ENCODE peak calls at places on chromosomes 13 and 19, in ten cellular contexts. R is breast epithelium, T is renal cortical epithelial cell, C is endothelial cell of umbilical vein, H is NCI-H2081 treated with DMSO at 0.1 percent for 48 hours, D is T-helper 2 cell, V is HS-27A, F is thoracic aorta, M is mucosa of gallbladder, N is tibial nerve. X is an unnamed sample.

GRCh38 chr13:109700176-109700575 is 86.2 kb downstream of the IRS2 start:
- DNase-seq in H (peak; percentile 62), N (peak; percentile 29), C (peak; percentile 71), R (no peak), T (peak; percentile 76), F (no peak), D (no peak), V (peak; percentile 11), M (peak; percentile 88), X (peak; percentile 97)

GRCh38 chr19:982567-983170 is 1.5 kb upstream of the WDR18 start:
- DNase-seq in C (peak; percentile 53), T (no peak), R (peak; percentile 63), H (no peak), D (peak; percentile 63), M (peak; percentile 60), V (no peak), N (no peak), F (no peak), X (peak; percentile 70)

GRCh38 chr13:112635323-112635722 is 47.4 kb upstream of the TUBGCP3 start:
- DNase-seq in M (no peak), H (no peak), C (no peak), F (no peak), T (no peak), V (no peak), N (no peak), D (no peak), R (peak; percentile 6), X (no peak)

GRCh38 chr13:112346899-112347229 is 29.3 kb upstream of the SPACA7 start:
- DNase-seq in T (no peak), R (no peak), C (no peak), M (no peak), F (no peak), V (no peak), H (no peak), N (no peak), D (no peak), X (peak; percentile 65)

GRCh38 chr13:39942901-39943273 is 287.4 kb downstream of the COG6 start:
- DNase-seq in R (peak; percentile 56), F (no peak), D (peak; percentile 29), V (peak; percentile 65), M (peak; percentile 65), C (peak; percentile 71), N (peak; percentile 43), H (no peak), T (peak; percentile 64), X (peak; percentile 90)

GRCh38 chr19:32767951-32768679 is 48.5 kb downstream of the TDRD12 start:
- DNase-seq in V (no peak), D (no peak), N (no peak), H (no peak), C (no peak), R (no peak), M (no peak), F (no peak), T (peak; percentile 2), X (no peak)

GRCh38 chr19:869245-870177 is 10.0 kb downstream of the CFD start:
- DNase-seq in N (peak; percentile 58), C (peak; percentile 88), F (peak; percentile 60), T (peak; percentile 43), H (no peak), V (peak; percentile 58), D (no peak), M (peak; percentile 72), R (no peak), X (peak; percentile 91)

GRCh38 chr19:48664476-48664875 is 8.3 kb downstream of the NTN5 start:
- DNase-seq in H (no peak), R (no peak), V (no peak), M (no peak), C (no peak), F (no peak), D (no peak), N (no peak), T (no peak), X (no peak)

GRCh38 chr19:46748325-46749109 is 2.3 kb upstream of the STRN4 start:
- DNase-seq in V (no peak), D (peak; percentile 53), M (no peak), H (no peak), N (peak; percentile 45), C (peak; percentile 69), T (no peak), R (no peak), F (no peak), X (peak; percentile 81)